ENCODE peak calls at places on chromosomes 5 and 9, in nine cellular contexts. J is IMR-90; A is right cardiac atrium; B is omental fat pad; X is activated CD8-positive, alpha-beta T cell treated with anti-CD3 and anti-CD28 coated beads for 36 hours; Q is activated CD8-positive, alpha-beta memory T cell treated with anti-CD3 and anti-CD28 coated beads, Interleukin-2, amount 10 ng/mL, durations not matched to agents 7 days and 5 days; C is activated T-cell treated with anti-CD3 and anti-CD28 coated beads, Interleukin-2, amount 50 U/mL, for 72 hours; Y is CD8-positive, alpha-beta T cell; F is pancreas. P is an unnamed sample.

GRCh38 chr5:55708732-55709131 is 3.4 kb downstream of the SLC38A9 start:
- ATAC-seq in X (no peak), F (peak), Y (no peak), B (no peak), Q (no peak), C (peak), A (no peak), J (no peak), P (no peak)

GRCh38 chr5:103587185-103587748 is 24.7 kb upstream of the NUDT12 start:
- ATAC-seq in J (peak), X (no peak), F (peak), C (no peak), B (no peak), Q (no peak), Y (no peak), A (no peak), P (no peak)

GRCh38 chr5:133861161-133861737 is 107.2 kb downstream of the C5orf15 start:
- ATAC-seq in J (no peak), F (peak), Q (no peak), C (peak), B (no peak), Y (no peak), A (no peak), X (peak), P (no peak)

GRCh38 chr9:27519466-27520465 is 4.3 kb upstream of the IFNK start:
- ATAC-seq in A (no peak), F (no peak), Q (no peak), Y (no peak), X (no peak), B (no peak), C (no peak), J (no peak), P (no peak)

GRCh38 chr9:16521868-16522381 is 348.5 kb downstream of the BNC2 start:
- ATAC-seq in F (peak), Q (no peak), J (peak), A (peak), B (no peak), Y (no peak), X (no peak), C (no peak), P (peak)

GRCh38 chr5:38463634-38464521 is 92.6 kb downstream of the LIFR start:
- ATAC-seq in Y (no peak), J (peak), A (no peak), B (peak), F (peak), Q (no peak), C (no peak), X (no peak), P (peak)

GRCh38 chr9:37010180-37010579 is 23.9 kb downstream of the PAX5 start:
- ATAC-seq in A (no peak), J (no peak), F (no peak), Q (no peak), X (no peak), Y (no peak), C (no peak), B (no peak), P (no peak)

GRCh38 chr9:113524460-113524859 is 60.9 kb downstream of the RGS3 start:
- ATAC-seq in Y (no peak), X (no peak), Q (no peak), B (no peak), J (no peak), A (peak), C (no peak), F (no peak), P (no peak)

GRCh38 chr5:66417681-66418248 is 178.4 kb upstream of the MAST4 start:
- ATAC-seq in F (no peak), X (no peak), Q (no peak), J (no peak), B (no peak), C (no peak), A (no peak), Y (no peak), P (no peak)

GRCh38 chr5:14870347-14871083 is 1.1 kb downstream of the ANKH start:
- ATAC-seq in Y (peak), C (peak), B (no peak), Q (peak), X (peak), A (no peak), F (no peak), J (no peak), P (no peak)

GRCh38 chr5:91302335-91302734 is 80.8 kb downstream of the ARRDC3 start:
- ATAC-seq in B (no peak), Q (no peak), A (no peak), X (no peak), J (no peak), F (no peak), Y (no peak), C (no peak), P (no peak)

GRCh38 chr5:159099049-159099760 is 511 bp downstream of the EBF1 start:
- ATAC-seq in C (peak), B (peak), F (peak), J (peak), Q (peak), X (peak), Y (peak), A (no peak), P (no peak)

GRCh38 chr5:94021246-94021645 is 279.8 kb upstream of the POU5F2 start:
- ATAC-seq in Q (no peak), C (no peak), B (no peak), J (peak), X (no peak), F (peak), Y (no peak), A (no peak), P (no peak)

GRCh38 chr5:111043712-111044506 is 27.6 kb upstream of the TSLP start:
- ATAC-seq in A (no peak), C (no peak), X (no peak), Y (no peak), Q (no peak), B (no peak), F (no peak), J (peak), P (no peak)

P was measured in gastroesophageal sphincter.